ENCODE peak calls at places on chromosome 7, in nine cellular contexts. O is heart left ventricle, R is neural crest cell, A is fibroblast of mammary gland, J is transverse colon, Q is brain microvascular endothelial cell, Y is stomach, E is epithelial cell of esophagus, M is tibial artery. B is an unnamed sample.

GRCh38 chr7:16978358-16979244 is 96.8 kb upstream of the AGR3 start:
- DNase-seq in M (no peak), Y (no peak), A (peak; percentile 89), Q (peak; percentile 45), J (no peak), R (no peak), O (no peak), E (peak; percentile 81), B (peak; percentile 63)

GRCh38 chr7:38374507-38374906 is 101.1 kb upstream of the TARP start:
- DNase-seq in M (no peak), E (no peak), J (no peak), A (peak; percentile 52), O (no peak), Y (no peak), Q (peak; percentile 62), R (peak; percentile 58), B (no peak)

GRCh38 chr7:129774359-129774758 is 162.8 kb downstream of the NRF1 start:
- DNase-seq in Q (no peak), A (no peak), Y (no peak), R (no peak), O (no peak), M (no peak), E (no peak), J (no peak), B (no peak)

GRCh38 chr7:24457215-24457549 is 116.1 kb upstream of the PALS2 start:
- DNase-seq in J (no peak), O (no peak), Q (no peak), Y (no peak), R (no peak), E (no peak), M (no peak), A (no peak), B (no peak)

GRCh38 chr7:143479055-143479766 is 1.5 kb downstream of the TAS2R41 start:
- DNase-seq in Q (no peak), E (no peak), O (no peak), M (no peak), J (no peak), A (peak; percentile 63), R (no peak), Y (no peak), B (peak; percentile 85)

GRCh38 chr7:157846281-157846680 is 509.5 kb downstream of the DNAJB6 start:
- DNase-seq in O (no peak), A (no peak), R (no peak), M (no peak), J (no peak), Q (no peak), E (no peak), Y (no peak), B (no peak)

GRCh38 chr7:33744293-33744692 is 161.0 kb upstream of the BMPER start:
- DNase-seq in A (peak; percentile 36), R (no peak), Q (no peak), Y (no peak), J (no peak), M (no peak), E (peak; percentile 75), O (no peak), B (no peak)

GRCh38 chr7:51031216-51031615 is 248.5 kb upstream of the GRB10 start:
- DNase-seq in M (no peak), E (no peak), Q (no peak), R (no peak), J (no peak), O (no peak), Y (no peak), A (no peak), B (no peak)

GRCh38 chr7:133854739-133855138 is 272.4 kb upstream of the LRGUK start:
- DNase-seq in M (no peak), R (no peak), O (no peak), E (peak; percentile 70), A (peak; percentile 70), Y (no peak), Q (peak; percentile 48), J (no peak), B (no peak)

GRCh38 chr7:28240466-28240865 is 59.9 kb upstream of the JAZF1 start:
- DNase-seq in O (no peak), E (no peak), Q (no peak), M (no peak), R (no peak), A (no peak), J (no peak), Y (no peak), B (no peak)

GRCh38 chr7:146660839-146661238 is 544.2 kb downstream of the CNTNAP2 start:
- DNase-seq in O (no peak), J (no peak), A (no peak), Q (no peak), E (no peak), Y (no peak), R (no peak), M (no peak), B (no peak)

GRCh38 chr7:128030999-128031681 is at the start of gene LRRC4:
- DNase-seq in R (peak; percentile 39), A (peak; percentile 39), J (peak; percentile 36), M (no peak), Q (no peak), O (peak; percentile 39), Y (peak; percentile 48), E (peak; percentile 60), B (no peak)
- TF ChIP-seq CTCF in R (no peak), A (no peak), J (peak; percentile 22), M (no peak), Q (peak; percentile 14), O (peak; percentile 31), Y (no peak), E (no peak), B (no peak)

GRCh38 chr7:102450242-102450641 is 14.4 kb downstream of the ALKBH4 start:
- DNase-seq in E (peak; percentile 23), A (no peak), Y (no peak), R (no peak), M (no peak), Q (no peak), J (peak; percentile 48), O (no peak), B (no peak)
- TF ChIP-seq CTCF in E (peak; percentile 30), A (peak; percentile 7), Y (no peak), R (no peak), M (no peak), Q (peak; percentile 37), J (no peak), O (no peak), B (peak; percentile 9)

DNA sequence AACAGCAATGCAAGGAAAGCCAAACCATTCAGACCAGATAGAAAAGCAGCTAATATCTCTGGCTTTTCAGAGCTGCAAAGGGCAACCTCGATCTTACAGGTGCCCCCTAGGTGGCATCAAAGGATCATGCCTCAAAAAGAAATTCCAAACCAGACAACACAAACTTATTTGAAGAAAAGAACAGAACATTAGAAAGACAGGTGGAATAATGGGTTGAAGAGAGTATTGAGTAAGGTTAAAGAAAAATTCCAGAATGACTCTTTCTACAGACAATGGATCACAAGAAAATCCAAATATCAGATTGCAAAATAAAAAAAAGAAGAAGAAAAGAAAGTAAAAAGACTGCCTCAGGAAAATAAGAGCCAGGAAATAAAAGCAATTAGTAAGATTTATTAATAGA is 213.7 kb downstream of the ELMO1 start:
- DNase-seq in R (no peak), M (no peak), O (no peak), A (no peak), J (no peak), Q (no peak), Y (no peak), E (peak; percentile 36), B (no peak)
- TF ChIP-seq CTCF in R (peak; percentile 74), M (peak; percentile 51), O (peak; percentile 40), A (peak; percentile 36), J (peak; percentile 33), Q (peak; percentile 25), Y (peak; percentile 35), E (peak; percentile 68), B (no peak)

DNA sequence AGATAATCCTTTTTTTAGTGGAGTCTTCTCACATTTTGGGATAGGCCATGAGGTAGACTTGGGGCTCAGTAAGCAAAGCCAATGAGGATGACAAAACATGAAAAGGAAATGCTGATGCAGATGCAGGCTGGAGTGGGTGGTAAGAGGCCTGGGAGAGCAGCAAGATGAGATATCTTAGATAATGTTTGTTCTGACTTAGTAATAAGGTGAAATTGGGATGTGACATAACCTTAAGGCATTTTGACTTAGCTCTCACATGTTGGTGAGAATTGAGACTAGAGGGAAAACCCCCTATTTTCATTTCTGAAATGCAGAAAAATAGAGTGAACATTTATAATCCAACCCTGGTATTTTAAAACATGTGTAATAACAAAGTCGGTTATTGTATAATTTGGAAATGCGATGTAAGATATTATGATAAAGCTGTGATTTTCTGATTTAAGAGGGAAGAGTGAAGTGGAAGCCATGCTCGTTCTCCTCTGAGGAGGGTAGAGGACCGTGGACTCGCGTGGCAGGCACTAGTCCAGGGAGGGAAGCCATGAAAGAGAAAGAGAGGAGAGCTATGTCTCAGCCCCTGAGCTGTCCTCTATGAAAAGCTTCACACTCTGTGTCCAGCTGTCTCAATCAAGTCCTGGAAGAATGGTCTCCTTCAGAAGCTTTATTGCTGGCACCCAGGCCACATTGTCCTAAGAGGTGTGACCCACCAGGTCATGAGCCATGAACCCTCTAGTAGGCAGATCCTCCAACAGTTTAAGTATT is 57.3 kb downstream of the ST7 start:
- DNase-seq in O (no peak), M (no peak), Y (no peak), Q (peak; percentile 53), E (peak; percentile 45), J (no peak), R (no peak), A (peak; percentile 42), B (no peak)
- TF ChIP-seq CTCF in O (no peak), M (no peak), Y (no peak), Q (no peak), E (no peak), J (no peak), R (no peak), A (no peak), B (no peak)

DNA sequence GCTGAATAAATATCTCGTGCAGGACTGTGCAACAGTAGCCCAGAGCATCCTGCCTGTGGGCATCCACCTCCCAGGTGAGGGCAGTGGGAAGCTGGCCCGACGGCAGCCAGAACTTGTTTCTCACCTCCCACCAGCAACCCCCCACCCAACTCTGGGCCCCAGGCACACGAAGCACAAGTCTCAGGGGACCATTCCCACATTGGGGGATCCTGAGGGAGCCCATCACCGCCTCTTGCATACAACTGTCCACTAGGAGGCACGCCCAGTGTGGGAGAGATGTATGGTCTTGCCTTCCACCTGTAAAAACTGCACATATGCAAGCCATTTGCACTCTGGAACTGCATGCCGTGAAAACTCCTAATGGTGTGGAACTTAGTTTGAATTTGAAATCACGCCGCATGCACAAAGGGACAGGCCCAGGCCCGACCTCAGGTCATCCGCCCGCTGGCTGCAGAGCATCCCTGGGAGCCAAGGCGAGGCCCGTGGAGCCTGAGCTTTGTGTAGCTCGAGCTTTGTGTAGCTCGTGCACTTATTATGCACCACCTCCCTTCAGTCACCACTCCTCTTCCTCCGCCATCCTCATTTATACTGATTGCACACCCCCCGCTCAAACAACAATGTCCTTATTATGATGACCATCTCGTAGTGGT is 147.9 kb downstream of the ADCY1 start:
- DNase-seq in A (no peak), M (no peak), R (no peak), Y (no peak), E (no peak), O (no peak), J (no peak), Q (no peak), B (no peak)
- TF ChIP-seq CTCF in A (peak; percentile 0), M (no peak), R (peak; percentile 31), Y (no peak), E (no peak), O (no peak), J (no peak), Q (peak; percentile 46), B (no peak)